ENCODE peak calls at places on chromosomes 11 and 22, in five cellular contexts. Z is GM12878, W is mammary epithelial cell, E is neural progenitor cell, L is GM12865. N is an unnamed sample.

GRCh38 chr22:30591191-30591587 is 521 bp downstream of the PES1 start:
- DNase-seq in Z (no peak), W (no peak), E (no peak), L (no peak), N (no peak)

GRCh38 chr11:102994101-102994500 is 38.6 kb upstream of the MMP13 start:
- DNase-seq in Z (no peak), W (no peak), E (no peak), L (no peak), N (no peak)

GRCh38 chr11:121563900-121564822 is 111.4 kb upstream of the SORL1-AS1 start:
- DNase-seq in Z (no peak), W (no peak), E (no peak), L (no peak), N (no peak)

GRCh38 chr11:57752954-57753353 is 1.3 kb upstream of the BTBD18 start:
- DNase-seq in Z (no peak), W (no peak), E (no peak), L (no peak), N (no peak)

GRCh38 chr11:78941226-78941851 is 366.7 kb upstream of the NARS2 start:
- DNase-seq in Z (no peak), W (no peak), E (no peak), L (no peak), N (no peak)

GRCh38 chr11:82898242-82898641 is 2.0 kb downstream of the PRCP start:
- DNase-seq in Z (no peak), W (no peak), E (no peak), L (no peak), N (no peak)

GRCh38 chr11:6497069-6497839 is at the start of gene DNHD1:
- DNase-seq in Z (no peak), W (no peak), E (peak), L (no peak), N (no peak)

GRCh38 chr11:88538088-88538487 is 200.6 kb upstream of the CTSC start:
- DNase-seq in Z (no peak), W (peak), E (no peak), L (no peak), N (peak)

GRCh38 chr11:118076754-118077281 is at the start of gene TMPRSS4:
- DNase-seq in Z (no peak), W (peak), E (no peak), L (no peak), N (no peak)

GRCh38 chr11:35007277-35007676 is 90.9 kb downstream of the PDHX start:
- DNase-seq in Z (peak), W (no peak), E (no peak), L (peak), N (no peak)

GRCh38 chr22:41347066-41347859 is 34.5 kb upstream of the TEF start:
- DNase-seq in Z (no peak), W (no peak), E (no peak), L (no peak), N (no peak)

GRCh38 chr11:32821517-32821916 is 8.2 kb upstream of the PRRG4 start:
- DNase-seq in Z (no peak), W (peak), E (no peak), L (no peak), N (no peak)

GRCh38 chr11:130278151-130278550 is 36.6 kb downstream of the ZBTB44 start:
- DNase-seq in Z (peak), W (no peak), E (no peak), L (peak), N (no peak)

GRCh38 chr11:118497831-118498230 is 29.4 kb upstream of the TTC36 start:
- DNase-seq in Z (no peak), W (no peak), E (no peak), L (no peak), N (peak)

GRCh38 chr22:29037340-29037932 is 24.2 kb downstream of the C22orf31 start:
- DNase-seq in Z (no peak), W (no peak), E (no peak), L (no peak), N (no peak)

GRCh38 chr11:12125609-12126149 is 15.3 kb downstream of the MICAL2 start:
- DNase-seq in Z (no peak), W (peak), E (no peak), L (no peak), N (no peak)

GRCh38 chr11:74255741-74256369 is 55.6 kb downstream of the P4HA3 start:
- DNase-seq in Z (no peak), W (peak), E (peak), L (peak), N (peak)

GRCh38 chr11:73206751-73207280 is 11.3 kb upstream of the P2RY2 start:
- DNase-seq in Z (no peak), W (no peak), E (no peak), L (no peak), N (no peak)

GRCh38 chr11:105790841-105791240 is 181.0 kb downstream of the GRIA4 start:
- DNase-seq in Z (no peak), W (no peak), E (peak), L (no peak), N (no peak)

GRCh38 chr11:76802151-76802550 is 19.0 kb downstream of the TSKU start:
- DNase-seq in Z (no peak), W (no peak), E (no peak), L (no peak), N (no peak)

GRCh38 chr11:36027731-36028130 is 83.9 kb downstream of the LDLRAD3 start:
- DNase-seq in Z (no peak), W (no peak), E (no peak), L (no peak), N (no peak)

GRCh38 chr22:45709866-45710265 is 38.2 kb downstream of the ATXN10 start:
- DNase-seq in Z (no peak), W (peak), E (no peak), L (no peak), N (no peak)

GRCh38 chr22:31947296-31947695 is 3.0 kb downstream of the YWHAH start:
- DNase-seq in Z (no peak), W (peak), E (no peak), L (peak), N (no peak)

GRCh38 chr11:2139118-2139490 is at the start of gene IGF2:
- DNase-seq in Z (no peak), W (no peak), E (peak), L (no peak), N (no peak)

GRCh38 chr11:62266558-62266957 is 3.4 kb upstream of the SCGB2A2 start:
- DNase-seq in Z (no peak), W (no peak), E (no peak), L (no peak), N (no peak)

GRCh38 chr22:29023172-29023796 is 38.3 kb downstream of the C22orf31 start:
- DNase-seq in Z (no peak), W (no peak), E (no peak), L (no peak), N (no peak)

GRCh38 chr11:65391007-65391406 is 4.6 kb downstream of the FRMD8 start:
- DNase-seq in Z (no peak), W (no peak), E (peak), L (no peak), N (no peak)

GRCh38 chr11:115613986-115614625 is 109.9 kb upstream of the CADM1 start:
- DNase-seq in Z (no peak), W (peak), E (no peak), L (no peak), N (peak)

GRCh38 chr11:1967641-1968225 is 20.6 kb downstream of the MRPL23 start:
- DNase-seq in Z (no peak), W (no peak), E (no peak), L (no peak), N (no peak)

GRCh38 chr11:72676874-72677341 is 2.7 kb upstream of the PDE2A start:
- DNase-seq in Z (no peak), W (peak), E (peak), L (peak), N (no peak)

GRCh38 chr11:41113160-41113559 is 346.3 kb downstream of the LRRC4C start:
- DNase-seq in Z (no peak), W (no peak), E (no peak), L (no peak), N (no peak)

DNA sequence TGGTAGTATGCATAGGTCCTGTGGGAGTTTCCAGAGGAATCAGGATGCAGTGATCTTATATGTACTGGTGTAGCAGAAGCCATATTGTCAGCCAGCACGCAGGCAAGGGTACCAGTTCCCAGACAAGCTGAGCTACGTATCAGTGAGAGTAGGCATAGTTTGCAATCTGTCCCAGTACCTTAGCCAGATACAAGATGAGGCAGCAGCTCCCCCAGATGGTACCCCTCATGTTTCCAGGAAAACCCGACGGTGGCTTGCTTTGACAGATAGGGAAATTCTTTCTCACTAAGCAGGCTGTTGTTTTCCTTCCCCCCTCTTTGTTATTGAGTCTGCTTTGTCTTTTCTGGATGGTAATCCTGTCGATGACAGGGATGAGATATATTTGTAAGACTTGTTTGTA is 109.7 kb upstream of the RRM1 start:
- DNase-seq in Z (no peak), W (no peak), E (peak), L (peak), N (no peak)
- TF ChIP-seq CTCF in Z (no peak), W (no peak), E (peak), L (peak), N (no peak)

DNA sequence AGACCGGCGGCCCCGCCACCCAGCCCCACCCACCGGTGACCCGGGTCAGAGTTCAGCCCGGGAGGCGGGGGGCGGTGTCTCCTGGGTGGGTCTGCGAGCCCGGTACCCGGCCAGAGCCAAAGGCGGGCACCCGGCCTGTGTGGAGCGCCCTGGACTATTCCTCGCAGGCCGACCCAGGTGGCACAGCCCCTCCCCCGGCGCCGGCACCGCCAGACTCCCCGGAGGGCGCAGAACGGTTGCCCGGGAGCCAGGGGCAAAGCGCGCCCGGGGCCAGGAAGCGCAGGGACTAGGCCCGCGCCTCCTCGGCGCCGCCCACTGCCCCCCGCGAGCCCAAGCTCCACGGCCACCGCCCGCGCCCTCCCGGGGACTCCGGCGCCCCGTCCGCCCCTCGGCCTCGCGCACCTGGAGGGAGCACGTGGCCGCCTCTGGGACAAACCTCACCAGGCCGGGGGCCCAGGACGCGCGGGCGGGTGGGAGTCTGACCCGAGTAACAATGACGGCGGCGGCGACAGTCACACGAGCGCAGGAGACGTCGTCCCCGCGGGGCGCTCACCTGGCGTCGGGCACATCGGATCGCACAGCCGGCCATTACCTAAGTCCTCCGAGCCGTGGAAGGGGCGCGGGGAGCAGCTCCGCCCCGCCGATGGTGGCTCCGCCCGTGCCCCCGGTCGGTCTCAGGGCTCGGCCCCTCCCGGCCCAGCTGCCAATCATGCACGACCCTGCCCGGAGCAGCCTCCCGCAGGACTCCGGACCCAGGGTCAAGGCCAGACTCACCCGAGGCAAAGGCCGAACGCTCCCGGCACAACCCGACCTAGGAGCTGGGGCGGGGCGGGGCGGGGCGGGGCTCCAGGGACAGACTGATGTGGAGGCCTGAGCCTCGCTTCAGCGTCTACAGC is 7.5 kb downstream of the PLXNB2 start:
- DNase-seq in Z (no peak), W (no peak), E (peak), L (no peak), N (no peak)
- H3K4me3 ChIP-seq in Z (peak), W (no peak), E (peak), L (no peak), N (no peak)

DNA sequence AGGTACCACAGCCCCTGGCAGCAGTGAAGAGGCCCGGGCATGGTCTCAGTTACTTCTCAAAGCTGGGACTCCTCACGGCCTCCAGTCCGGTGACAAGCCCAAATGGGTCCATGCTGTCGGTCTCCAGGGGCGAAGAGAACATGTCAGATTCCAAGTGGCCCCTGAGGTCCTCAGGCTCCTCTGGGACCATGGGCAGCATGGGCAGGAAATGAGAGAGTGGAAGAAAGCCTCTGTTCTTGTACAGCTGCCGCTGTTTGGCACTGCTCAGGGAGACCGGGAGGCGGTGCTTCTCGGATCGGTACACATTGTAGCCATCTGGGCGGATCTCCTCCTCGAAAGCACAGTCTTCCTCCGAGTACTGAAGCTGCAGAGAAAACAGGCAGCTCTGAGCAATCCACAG is 4.6 kb downstream of the FGF19 start:
- DNase-seq in Z (no peak), W (no peak), E (no peak), L (no peak), N (no peak)
- TF ChIP-seq CTCF in Z (no peak), W (no peak), E (no peak), L (no peak), N (no peak)

DNA sequence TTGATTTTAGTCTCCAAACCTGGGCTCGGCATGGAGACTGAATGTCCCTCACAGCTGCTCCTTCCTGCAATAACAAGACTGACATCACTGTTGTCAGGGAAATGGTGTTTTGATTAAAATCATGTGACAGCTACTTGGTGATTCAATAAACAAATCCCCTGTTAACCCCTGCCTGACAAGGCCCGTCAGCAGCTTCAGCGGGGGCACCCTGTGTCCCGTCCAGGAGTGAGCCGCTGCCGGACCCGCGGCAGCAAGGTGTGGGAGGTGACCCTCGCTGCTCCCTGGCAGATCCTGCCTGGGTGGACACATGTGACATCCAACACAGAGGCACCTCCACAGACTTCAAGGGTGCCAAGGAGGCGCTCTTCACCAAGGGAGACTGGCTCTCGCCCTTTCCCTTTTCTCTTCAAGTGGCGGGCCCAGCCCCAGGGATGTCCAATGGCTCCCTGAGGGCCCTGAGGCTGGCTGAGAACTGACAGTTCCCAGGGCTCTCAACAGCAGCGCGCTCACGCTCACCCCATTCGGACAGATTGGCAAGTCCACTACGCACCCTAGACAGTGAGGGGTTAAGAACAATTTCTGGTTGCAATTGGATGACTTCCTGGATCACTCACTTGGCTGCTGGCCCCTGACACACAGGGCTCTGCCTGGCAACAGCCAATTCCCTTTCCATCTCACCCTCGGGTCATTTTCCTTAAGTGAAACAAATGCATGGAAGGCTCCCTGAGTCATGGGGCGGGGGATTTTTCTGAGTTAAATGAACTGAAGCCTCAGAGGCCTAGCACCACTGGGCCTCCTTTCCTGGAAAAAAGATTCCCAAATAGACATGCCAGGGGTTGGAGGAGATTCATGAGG is 30.7 kb downstream of the PPP2R1B start:
- DNase-seq in Z (no peak), W (peak), E (no peak), L (no peak), N (peak)
- H3K4me3 ChIP-seq in Z (no peak), W (no peak), E (no peak), L (no peak), N (peak)

GRCh38 chr11:123163621-123164020 is 31.4 kb downstream of the CLMP start:
- DNase-seq in Z (no peak), W (no peak), E (no peak), L (no peak), N (no peak)
- TF ChIP-seq CTCF in Z (peak), W (peak), E (peak), L (no peak), N (peak)

DNA sequence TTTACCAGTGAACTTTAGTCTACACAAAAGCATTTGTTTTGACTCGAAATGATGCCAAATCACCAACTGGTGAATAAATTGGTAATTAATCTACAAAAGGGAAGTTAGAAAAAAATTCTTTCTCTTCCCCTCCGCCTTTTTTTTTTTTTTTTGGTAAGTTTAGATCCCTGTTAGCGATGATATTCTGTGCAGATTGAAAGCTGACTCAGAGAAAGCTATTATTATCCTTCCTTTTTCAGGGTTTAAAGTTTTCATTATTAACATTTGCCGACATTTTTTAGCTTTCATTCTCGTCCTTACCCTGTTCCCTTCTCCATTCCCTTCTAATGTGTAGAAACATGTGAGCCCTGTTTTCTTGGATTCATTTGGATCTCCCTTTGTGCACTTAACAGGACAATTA is 16.8 kb upstream of the NUP160 start:
- DNase-seq in Z (no peak), W (no peak), E (no peak), L (no peak), N (no peak)
- H3K4me3 ChIP-seq in Z (peak), W (no peak), E (no peak), L (peak), N (no peak)

GRCh38 chr11:114587398-114587953 is 8.1 kb downstream of the NXPE4 start:
- DNase-seq in Z (no peak), W (no peak), E (no peak), L (no peak), N (no peak)

DNA sequence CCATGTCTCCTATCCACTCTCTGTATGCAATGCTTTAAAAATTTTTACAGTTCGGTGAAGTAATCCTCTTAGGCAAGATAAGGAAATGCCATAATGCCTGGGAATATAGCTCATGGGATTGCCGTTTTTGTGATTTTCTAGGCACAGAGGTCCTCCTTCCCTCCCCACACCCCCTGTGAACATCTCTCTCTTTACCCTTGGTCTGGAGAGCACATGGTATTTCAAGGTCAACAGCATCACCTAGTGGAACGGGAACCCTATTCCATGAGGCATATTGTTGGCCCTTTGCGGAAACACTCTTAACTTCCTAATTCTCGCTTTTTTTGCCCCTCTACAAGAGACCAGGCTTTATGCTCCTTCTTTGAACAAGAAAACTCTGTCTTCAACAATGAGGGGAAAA is 8.8 kb downstream of the NXPE4 start:
- DNase-seq in Z (no peak), W (no peak), E (no peak), L (no peak), N (no peak)
- TF ChIP-seq CTCF in Z (no peak), W (no peak), E (no peak), L (peak), N (peak)

GRCh38 chr11:16938061-16938460 is 76.2 kb downstream of the PLEKHA7 start:
- DNase-seq in Z (no peak), W (no peak), E (no peak), L (no peak), N (no peak)
- H3K4me3 ChIP-seq in Z (no peak), W (no peak), E (no peak), L (no peak), N (no peak)

DNA sequence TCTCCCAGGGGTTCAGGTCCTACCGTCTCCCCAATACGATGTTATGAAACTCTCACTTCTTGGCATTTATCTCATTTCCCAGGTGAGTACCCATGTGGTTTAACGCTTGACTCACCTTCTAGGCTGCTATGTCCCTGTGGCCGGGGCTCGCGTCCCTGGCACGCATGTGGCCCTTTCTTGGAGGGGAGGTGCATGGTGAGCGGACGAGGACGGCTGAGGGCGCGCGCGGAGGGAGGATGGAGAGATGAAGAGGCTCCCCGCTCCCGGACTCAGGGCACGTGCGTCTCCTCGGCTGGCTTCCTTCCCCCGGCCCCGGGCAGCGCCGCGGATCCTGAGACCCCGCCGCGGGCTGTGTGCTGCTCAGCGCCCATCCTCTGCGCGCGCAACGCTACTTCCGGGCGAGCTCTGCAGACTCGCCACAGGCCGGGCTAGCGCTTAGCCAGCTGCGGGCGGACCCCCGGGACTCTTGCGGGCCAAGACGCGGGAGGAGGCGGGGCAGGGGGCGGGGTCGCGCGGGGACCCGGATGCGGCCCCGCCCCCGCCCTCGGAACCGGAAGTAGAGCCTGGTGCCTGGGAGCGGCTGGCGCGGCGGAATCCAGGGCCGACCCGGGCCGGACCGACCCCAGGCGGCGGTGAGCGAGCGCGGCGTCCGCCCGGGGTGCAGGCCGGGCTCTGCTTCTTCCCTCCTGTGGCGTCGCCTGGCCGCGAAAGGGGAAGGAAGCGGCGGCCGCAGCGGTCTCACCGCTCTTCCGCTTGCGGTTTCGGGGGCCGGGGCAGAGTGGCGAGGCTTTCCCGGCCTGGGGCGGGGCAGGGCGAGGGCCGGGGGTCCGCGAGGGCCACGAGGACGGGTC is at the start of gene CTTN:
- DNase-seq in Z (peak), W (peak), E (peak), L (peak), N (no peak)
- TF ChIP-seq CTCF in Z (no peak), W (no peak), E (peak), L (no peak), N (no peak)

N was measured in AG09309.